ENCODE peak calls at places on chromosomes 7 and 10, in eight cellular contexts. T is uterus, P is tibial nerve, W is Peyer's patch, N is A549, E is IMR-90, Z is upper lobe of left lung, M is transverse colon. I is an unnamed sample.
A peak's percentile ranks its signal among the peaks of the same experiment; 100 is the strongest.

GRCh38 chr10:114223066-114223465 is 16.0 kb upstream of the VWA2 start:
- DNase-seq in T (no peak), P (no peak), W (no peak), N (no peak), E (no peak), Z (peak; percentile 11), M (no peak), I (no peak)

GRCh38 chr7:66078067-66078466 is 2.4 kb downstream of the ASL start:
- DNase-seq in T (no peak), P (no peak), W (no peak), N (no peak), E (no peak), Z (peak; percentile 45), M (no peak), I (no peak)

GRCh38 chr10:115049957-115050356 is 43.2 kb upstream of the ATRNL1 start:
- DNase-seq in T (no peak), P (no peak), W (no peak), N (no peak), E (peak; percentile 8), Z (no peak), M (no peak), I (no peak)

GRCh38 chr10:50937230-50937907 is 51.9 kb upstream of the A1CF start:
- DNase-seq in T (no peak), P (no peak), W (no peak), N (peak; percentile 49), E (peak; percentile 61), Z (no peak), M (no peak), I (no peak)

GRCh38 chr10:132707121-132707775 is 78.7 kb downstream of the NKX6-2 start:
- DNase-seq in T (no peak), P (no peak), W (peak; percentile 77), N (no peak), E (no peak), Z (peak; percentile 48), M (peak; percentile 79), I (no peak)

GRCh38 chr7:103765891-103766290 is 223.6 kb downstream of the RELN start:
- DNase-seq in T (no peak), P (no peak), W (no peak), N (no peak), E (peak; percentile 7), Z (no peak), M (no peak), I (no peak)

GRCh38 chr10:78972160-78972946 is 96.4 kb upstream of the ZMIZ1 start:
- DNase-seq in T (peak; percentile 80), P (peak; percentile 69), W (peak; percentile 64), N (peak; percentile 70), E (peak; percentile 83), Z (peak; percentile 88), M (peak; percentile 59), I (peak; percentile 63)

GRCh38 chr7:112420236-112420945 is 29.9 kb upstream of the IFRD1 start:
- DNase-seq in T (no peak), P (no peak), W (no peak), N (no peak), E (peak; percentile 6), Z (no peak), M (no peak), I (no peak)

GRCh38 chr7:17745588-17745987 is 194.7 kb downstream of the SNX13 start:
- DNase-seq in T (no peak), P (no peak), W (no peak), N (no peak), E (no peak), Z (no peak), M (no peak), I (no peak)

GRCh38 chr10:119680668-119681070 is 29.5 kb downstream of the BAG3 start:
- DNase-seq in T (no peak), P (no peak), W (no peak), N (peak; percentile 58), E (peak; percentile 30), Z (no peak), M (no peak), I (no peak)

GRCh38 chr7:99112097-99112496 is 31.8 kb downstream of the SMURF1 start:
- DNase-seq in T (no peak), P (no peak), W (no peak), N (peak; percentile 51), E (no peak), Z (no peak), M (no peak), I (no peak)

GRCh38 chr7:9507281-9507680 is 1073.9 kb downstream of the NXPH1 start:
- DNase-seq in T (no peak), P (no peak), W (no peak), N (no peak), E (no peak), Z (no peak), M (no peak), I (no peak)

GRCh38 chr10:5935628-5936027 is 41.7 kb downstream of the IL15RA start:
- DNase-seq in T (no peak), P (no peak), W (no peak), N (no peak), E (no peak), Z (no peak), M (no peak), I (no peak)

GRCh38 chr10:129035052-129035805 is 431.8 kb upstream of the MGMT start:
- DNase-seq in T (no peak), P (no peak), W (no peak), N (no peak), E (no peak), Z (peak; percentile 68), M (peak; percentile 19), I (no peak)

GRCh38 chr10:62451606-62451965 is 77.4 kb downstream of the ZNF365 start:
- DNase-seq in T (no peak), P (no peak), W (no peak), N (no peak), E (no peak), Z (no peak), M (no peak), I (no peak)

GRCh38 chr7:157541796-157542668 is 205.2 kb downstream of the DNAJB6 start:
- DNase-seq in T (no peak), P (no peak), W (peak; percentile 28), N (no peak), E (no peak), Z (no peak), M (no peak), I (no peak)

GRCh38 chr10:100528123-100528884 is 1.4 kb downstream of the NDUFB8 start:
- DNase-seq in T (no peak), P (no peak), W (no peak), N (no peak), E (no peak), Z (no peak), M (no peak), I (no peak)

GRCh38 chr7:128299109-128299514 is 44.6 kb downstream of the RBM28 start:
- DNase-seq in T (no peak), P (no peak), W (no peak), N (no peak), E (no peak), Z (no peak), M (no peak), I (no peak)

GRCh38 chr7:83271212-83272099 is 108.8 kb upstream of the PCLO start:
- DNase-seq in T (no peak), P (no peak), W (no peak), N (peak; percentile 44), E (peak; percentile 19), Z (no peak), M (no peak), I (no peak)

GRCh38 chr10:45470098-45471012 is 96.3 kb downstream of the ALOX5 start:
- DNase-seq in T (no peak), P (no peak), W (no peak), N (no peak), E (peak; percentile 87), Z (no peak), M (peak; percentile 34), I (peak; percentile 91)
- TF ChIP-seq POLR2A in T (no peak), P (no peak), W (no peak), N (no peak), E (no peak), Z (no peak), M (no peak), I (peak; percentile 32)

GRCh38 chr10:94364480-94364879 is 1.7 kb upstream of the NOC3L start:
- DNase-seq in T (no peak), P (no peak), W (no peak), N (no peak), E (no peak), Z (no peak), M (no peak), I (no peak)

GRCh38 chr10:94366382-94366781 is 3.6 kb upstream of the NOC3L start:
- DNase-seq in T (no peak), P (no peak), W (no peak), N (no peak), E (no peak), Z (no peak), M (no peak), I (no peak)

GRCh38 chr10:94361161-94361794 is 1.5 kb downstream of the NOC3L start:
- DNase-seq in T (no peak), P (no peak), W (no peak), N (peak; percentile 21), E (no peak), Z (no peak), M (peak; percentile 26), I (peak; percentile 58)

GRCh38 chr10:94363251-94363565 is 469 bp upstream of the NOC3L start:
- DNase-seq in T (no peak), P (no peak), W (no peak), N (no peak), E (no peak), Z (no peak), M (no peak), I (no peak)

DNA sequence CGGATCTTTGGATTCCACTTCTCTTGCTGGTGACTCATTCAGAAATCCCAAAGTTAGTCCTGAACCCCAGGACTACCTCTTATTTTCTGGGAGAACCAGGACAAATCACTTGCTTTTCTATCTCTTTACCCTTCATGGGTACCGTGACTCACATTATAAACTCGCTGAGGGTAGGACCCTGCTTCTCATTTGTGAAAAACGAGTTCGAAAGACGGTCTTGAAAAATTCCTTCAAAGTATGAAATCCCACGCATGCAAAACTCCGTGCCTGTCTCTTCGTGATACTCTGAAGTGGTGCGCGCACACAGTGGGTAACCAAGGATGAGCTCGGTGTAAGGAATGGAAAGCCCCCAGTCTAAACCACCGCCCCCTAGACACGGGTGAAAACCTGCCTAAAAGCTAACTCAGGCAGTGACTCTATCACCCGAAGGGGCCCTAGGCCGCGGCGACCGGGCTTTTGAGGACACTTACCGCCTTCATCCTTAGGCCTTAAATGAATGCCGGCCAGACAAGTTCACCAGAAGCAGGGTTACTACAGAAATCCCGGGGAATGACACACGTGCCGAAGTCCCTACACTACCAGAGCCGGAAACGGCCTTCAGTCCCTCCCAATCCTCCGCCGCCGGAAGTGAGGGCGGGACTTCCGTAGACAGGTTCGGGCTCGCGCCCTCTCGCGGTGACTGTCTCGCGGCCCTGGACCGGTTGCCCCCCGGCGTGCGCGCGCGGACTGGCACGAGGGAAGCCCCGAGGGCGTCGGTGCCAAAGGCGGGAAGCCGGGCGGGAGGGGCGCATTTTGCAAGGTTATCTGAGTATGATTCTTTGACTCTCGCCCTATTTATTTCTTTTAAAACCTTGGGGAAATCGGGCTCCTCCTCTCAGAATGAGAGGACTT is at the start of gene NOC3L:
- DNase-seq in T (peak; percentile 95), P (peak; percentile 91), W (peak; percentile 97), N (peak; percentile 96), E (peak; percentile 96), Z (peak; percentile 98), M (peak; percentile 98), I (peak; percentile 95)
- TF ChIP-seq POLR2A in T (peak; percentile 39), P (no peak), W (peak; percentile 30), N (peak; percentile 88), E (peak; percentile 89), Z (no peak), M (peak; percentile 19), I (peak; percentile 56)

GRCh38 chr7:107743567-107744344 is at the start of gene CBLL1:
- DNase-seq in T (peak; percentile 97), P (peak; percentile 93), W (peak; percentile 98), N (peak; percentile 96), E (peak; percentile 94), Z (peak; percentile 98), M (peak; percentile 97), I (peak; percentile 98)
- TF ChIP-seq POLR2A in T (peak; percentile 50), P (peak; percentile 53), W (peak; percentile 62), N (peak; percentile 56), E (peak; percentile 79), Z (no peak), M (peak; percentile 68), I (peak; percentile 98)

GRCh38 chr10:32346551-32347362 is at the start of gene EPC1:
- DNase-seq in T (peak; percentile 89), P (peak; percentile 67), W (peak; percentile 92), N (peak; percentile 91), E (peak; percentile 86), Z (peak; percentile 98), M (peak; percentile 91), I (peak; percentile 95)
- TF ChIP-seq POLR2A in T (peak; percentile 89), P (peak; percentile 81), W (peak; percentile 93), N (peak; percentile 83), E (peak; percentile 97), Z (no peak), M (peak; percentile 97), I (peak; percentile 97)

I was measured in erythroblast.